ENCODE peak calls at places on chromosomes 1 and 21, in nine cellular contexts. D, H, V, L, I, Y, O, S and T are unnamed samples.

GRCh38 chr1:18155881-18156385 is 48.3 kb downstream of the IGSF21 start:
- DNase-seq in L (no peak), V (no peak), H (no peak), I (no peak), S (no peak), O (peak; percentile 51), Y (no peak), D (no peak), T (no peak)

GRCh38 chr1:39976732-39977131 is 21.8 kb downstream of the MFSD2A start:
- DNase-seq in I (no peak), H (no peak), Y (no peak), O (no peak), L (no peak), V (no peak), S (no peak), D (no peak), T (no peak)

GRCh38 chr1:58447047-58447446 is 99.5 kb downstream of the OMA1 start:
- DNase-seq in L (no peak), S (no peak), V (no peak), Y (no peak), I (no peak), D (no peak), H (no peak), O (no peak), T (no peak)

GRCh38 chr1:85465099-85465790 is at the start of gene DDAH1:
- DNase-seq in S (peak; percentile 53), D (peak; percentile 75), V (peak; percentile 59), Y (peak; percentile 71), I (no peak), L (peak; percentile 39), H (peak; percentile 23), O (peak; percentile 86), T (peak; percentile 16)

GRCh38 chr1:159005676-159006075 is 4.0 kb upstream of the IFI16 start:
- DNase-seq in D (no peak), Y (no peak), I (no peak), S (peak; percentile 37), L (peak; percentile 37), O (no peak), H (no peak), V (no peak), T (peak; percentile 57)

GRCh38 chr1:23793018-23793781 is 2.3 kb downstream of the LYPLA2 start:
- DNase-seq in L (peak; percentile 49), O (no peak), H (no peak), Y (peak; percentile 72), V (no peak), S (peak; percentile 53), D (no peak), I (peak; percentile 73), T (no peak)

GRCh38 chr1:107195476-107195875 is 54.6 kb downstream of the NTNG1 start:
- DNase-seq in I (no peak), Y (no peak), S (peak; percentile 23), H (no peak), D (no peak), L (no peak), O (no peak), V (no peak), T (peak; percentile 28)

GRCh38 chr1:58882322-58882951 is 98.6 kb upstream of the JUN start:
- DNase-seq in D (no peak), H (no peak), Y (no peak), I (no peak), S (no peak), O (no peak), V (no peak), L (no peak), T (no peak)

GRCh38 chr1:1347663-1348419 is 1.4 kb downstream of the DVL1 start:
- DNase-seq in V (no peak), Y (peak; percentile 82), H (peak; percentile 54), L (no peak), D (peak; percentile 79), O (no peak), S (no peak), I (no peak), T (no peak)

GRCh38 chr1:246961939-246962373 is 30.2 kb upstream of the AHCTF1 start:
- DNase-seq in H (no peak), S (no peak), O (no peak), L (no peak), V (peak; percentile 12), D (no peak), Y (peak; percentile 24), I (no peak), T (no peak)

GRCh38 chr21:32257952-32258785 is 20.7 kb downstream of the MIS18A start:
- DNase-seq in D (peak; percentile 89), Y (peak; percentile 69), O (no peak), S (peak; percentile 61), L (peak; percentile 63), H (peak; percentile 62), I (no peak), V (peak; percentile 80), T (peak; percentile 82)

GRCh38 chr1:184486761-184487445 is 100.1 kb downstream of the C1orf21 start:
- DNase-seq in H (no peak), O (no peak), Y (no peak), I (no peak), V (no peak), L (no peak), S (no peak), D (no peak), T (no peak)
- H3K4me1 ChIP-seq in H (peaks cover 8% of the 10 kb centered on the region), O (peaks cover 18% of the 10 kb centered on the region), Y (peaks cover 59% of the 10 kb centered on the region), I (no peaks in the 10 kb centered on the region), V (peaks cover 6% of the 10 kb centered on the region), L (peaks cover 35% of the 10 kb centered on the region), S (peaks cover 5% of the 10 kb centered on the region), D (peaks cover 23% of the 10 kb centered on the region), T (peaks cover 7% of the 10 kb centered on the region)

GRCh38 chr1:63643926-63644325 is 50.7 kb downstream of the PGM1 start:
- DNase-seq in D (no peak), Y (no peak), V (no peak), I (no peak), O (no peak), L (peak; percentile 45), S (no peak), H (no peak), T (no peak)

GRCh38 chr1:63643517-63643916 is 50.3 kb downstream of the PGM1 start:
- DNase-seq in O (no peak), Y (no peak), L (peak; percentile 20), I (no peak), V (no peak), H (no peak), S (no peak), D (no peak), T (no peak)

GRCh38 chr1:63640633-63641567 is 47.7 kb downstream of the PGM1 start:
- DNase-seq in I (no peak), V (no peak), O (no peak), S (no peak), Y (no peak), L (no peak), D (no peak), H (no peak), T (no peak)

GRCh38 chr1:63641615-63642014 is 48.4 kb downstream of the PGM1 start:
- DNase-seq in I (no peak), H (no peak), V (no peak), D (no peak), Y (no peak), L (no peak), S (no peak), O (no peak), T (no peak)

GRCh38 chr1:63642901-63643300 is 49.7 kb downstream of the PGM1 start:
- DNase-seq in I (no peak), Y (no peak), S (no peak), O (no peak), D (no peak), H (no peak), L (no peak), V (no peak), T (no peak)
- H3K4me1 ChIP-seq in I (no peaks in the 10 kb centered on the region), Y (peaks cover 9% of the 10 kb centered on the region), S (no peaks in the 10 kb centered on the region), O (peaks cover 7% of the 10 kb centered on the region), D (no peaks in the 10 kb centered on the region), H (peaks cover 7% of the 10 kb centered on the region), L (peaks cover 11% of the 10 kb centered on the region), V (no peaks in the 10 kb centered on the region), T (no peaks in the 10 kb centered on the region)

GRCh38 chr21:37414292-37415253 is 48.0 kb downstream of the DYRK1A start:
- DNase-seq in L (no peak), D (no peak), H (no peak), S (no peak), Y (no peak), V (no peak), I (no peak), O (no peak), T (no peak)

GRCh38 chr21:37410639-37411038 is 44.1 kb downstream of the DYRK1A start:
- DNase-seq in I (no peak), D (no peak), O (no peak), H (no peak), Y (no peak), S (no peak), V (no peak), L (no peak), T (no peak)

GRCh38 chr21:37415938-37416337 is 49.4 kb downstream of the DYRK1A start:
- DNase-seq in S (no peak), Y (no peak), L (no peak), D (no peak), I (no peak), H (no peak), O (no peak), V (no peak), T (no peak)

GRCh38 chr21:37413553-37414291 is 47.1 kb downstream of the DYRK1A start:
- DNase-seq in I (no peak), V (no peak), L (no peak), O (no peak), D (no peak), H (no peak), S (no peak), Y (no peak), T (no peak)

DNA sequence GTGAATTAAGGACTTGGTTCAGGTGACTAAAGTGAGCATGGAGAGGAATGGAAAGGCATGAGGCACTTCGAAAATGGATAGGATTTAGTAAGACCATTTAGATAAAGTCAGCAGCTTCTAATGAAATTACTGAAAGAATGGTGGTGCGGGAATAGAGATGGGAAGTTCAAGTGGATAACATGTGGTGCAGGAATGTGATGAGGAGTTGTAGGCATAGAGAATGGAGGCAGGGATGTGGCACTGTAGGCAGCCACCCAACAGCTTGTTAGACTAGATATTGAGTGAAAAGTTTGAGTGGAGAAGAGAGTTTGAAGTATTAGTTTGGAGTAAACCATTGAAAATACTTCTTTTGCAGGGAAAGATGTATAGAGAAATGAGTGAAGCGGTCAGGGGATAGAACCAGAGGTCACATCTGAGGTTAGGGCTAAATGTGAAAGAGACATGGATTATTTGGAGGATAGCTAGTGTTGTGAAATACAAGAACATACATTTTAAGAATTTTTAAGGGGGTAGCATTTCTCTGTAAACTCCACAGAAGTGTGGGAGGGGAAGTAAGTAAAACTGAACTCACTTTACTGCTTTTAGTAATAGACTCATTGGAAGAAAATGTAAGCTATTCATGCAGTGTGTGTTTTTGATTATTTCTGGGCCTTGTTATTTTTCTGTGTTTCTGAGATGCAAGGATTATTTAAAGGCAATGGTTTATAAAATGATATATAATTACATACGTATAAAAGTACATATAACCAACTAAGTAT is 46.2 kb downstream of the DYRK1A start:
- DNase-seq in D (no peak), S (peak; percentile 55), H (no peak), L (no peak), Y (no peak), I (no peak), O (no peak), V (no peak), T (no peak)
- H3K4me1 ChIP-seq in D (no peaks in the 10 kb centered on the region), S (peaks cover 18% of the 10 kb centered on the region), H (no peaks in the 10 kb centered on the region), L (peaks cover 17% of the 10 kb centered on the region), Y (peaks cover 32% of the 10 kb centered on the region), I (peaks cover 86% of the 10 kb centered on the region), O (peaks cover 15% of the 10 kb centered on the region), V (no peaks in the 10 kb centered on the region), T (no peaks in the 10 kb centered on the region)

DNA sequence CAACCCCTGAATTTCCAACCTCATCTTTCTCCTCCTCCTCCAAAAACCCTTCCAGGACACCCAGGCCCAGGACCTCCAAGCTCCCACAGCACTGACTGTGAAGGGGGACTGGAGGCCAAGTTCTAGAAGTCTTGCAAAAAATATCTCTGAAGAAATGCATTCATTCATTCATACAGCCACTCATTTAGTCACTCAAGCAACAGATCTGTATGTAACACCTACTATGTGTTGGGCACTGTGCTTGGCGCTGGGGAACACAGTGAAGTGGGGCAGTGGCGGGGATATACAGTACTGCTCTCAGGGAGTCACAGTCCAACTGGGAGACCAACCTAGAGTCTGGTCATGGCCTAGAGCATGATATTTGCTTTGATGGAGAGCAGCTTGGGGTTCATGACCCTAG is 15.3 kb upstream of the TNFRSF1B start:
- DNase-seq in L (no peak), D (no peak), V (no peak), Y (no peak), H (no peak), I (no peak), O (no peak), S (no peak), T (no peak)
- H3K4me1 ChIP-seq in L (peaks cover 15% of the 10 kb centered on the region), D (peaks cover 19% of the 10 kb centered on the region), V (peaks cover 27% of the 10 kb centered on the region), Y (peaks cover 26% of the 10 kb centered on the region), H (peaks cover 19% of the 10 kb centered on the region), I (peaks cover 96% of the 10 kb centered on the region), O (no peaks in the 10 kb centered on the region), S (peaks cover 13% of the 10 kb centered on the region), T (peaks cover 7% of the 10 kb centered on the region)